ENCODE peak calls at places on chromosome 15, in six cellular contexts. K is NCI-H510A; C is NCI-H2081; G is occipital lobe; H is heart left ventricle; W is naive thymus-derived CD8-positive, alpha-beta T cell. O is an unnamed sample.

GRCh38 chr15:87347806-87348515 is 908.6 kb downstream of the NTRK3 start:
- DNase-seq in G (no peak), H (no peak), W (no peak), K (no peak), C (no peak), O (no peak)

GRCh38 chr15:73972984-73973682 is 19.0 kb downstream of the STOML1 start:
- DNase-seq in G (peak), H (peak), W (peak), K (peak), C (peak), O (peak)

GRCh38 chr15:76169013-76169412 is 109.2 kb downstream of the TMEM266 start:
- DNase-seq in H (no peak), W (no peak), C (no peak), G (no peak), K (no peak), O (no peak)

GRCh38 chr15:46304320-46304719 is 669.5 kb downstream of the SQOR start:
- DNase-seq in K (no peak), C (no peak), G (no peak), W (no peak), H (no peak), O (no peak)

GRCh38 chr15:87604857-87605446 is 651.6 kb downstream of the NTRK3 start:
- DNase-seq in C (no peak), W (no peak), G (no peak), K (no peak), H (no peak), O (no peak)

GRCh38 chr15:71294636-71295241 is 179.5 kb downstream of the THSD4 start:
- DNase-seq in G (no peak), C (no peak), W (no peak), K (no peak), H (no peak), O (no peak)

GRCh38 chr15:39583586-39584265 is 2.8 kb downstream of the THBS1 start:
- DNase-seq in H (no peak), W (no peak), K (no peak), G (no peak), C (no peak), O (no peak)

GRCh38 chr15:68829068-68829467 is 8.4 kb upstream of the ANP32A start:
- DNase-seq in C (no peak), W (no peak), G (peak), H (no peak), K (no peak), O (no peak)

GRCh38 chr15:74497584-74497983 is 36.6 kb upstream of the UBL7 start:
- DNase-seq in G (no peak), H (no peak), W (no peak), C (peak), K (peak), O (no peak)

GRCh38 chr15:84929795-84930371 is 45.4 kb downstream of the SLC28A1 start:
- DNase-seq in G (no peak), H (no peak), C (no peak), K (no peak), W (no peak), O (no peak)

GRCh38 chr15:34126522-34126921 is 24.6 kb downstream of the PGBD4 start:
- DNase-seq in W (no peak), G (no peak), C (no peak), K (no peak), H (no peak), O (no peak)

GRCh38 chr15:48413304-48413703 is 82.1 kb downstream of the DUT start:
- DNase-seq in G (no peak), W (no peak), C (no peak), H (no peak), K (no peak), O (no peak)

GRCh38 chr15:39139431-39140059 is 441.3 kb upstream of the THBS1 start:
- DNase-seq in H (no peak), C (no peak), G (no peak), K (no peak), W (no peak), O (no peak)

GRCh38 chr15:78415284-78415683 is 22.7 kb upstream of the IREB2 start:
- DNase-seq in H (no peak), W (no peak), K (peak), G (no peak), C (peak), O (no peak)

GRCh38 chr15:38878946-38879345 is 314.3 kb upstream of the RASGRP1 start:
- DNase-seq in H (no peak), G (no peak), K (no peak), C (no peak), W (no peak), O (no peak)